ENCODE peak calls at places on chromosomes 6 and 20, in nine cellular contexts. One of them, this sample, is unnamed.

GRCh38 chr6:760982-761955 is 68.3 kb upstream of the EXOC2 start:
- DNase-seq in HepG2: no peak
- DNase-seq in PC-9: no peak
- DNase-seq in IMR-90: no peak
- DNase-seq in mammary epithelial cell: no peak
- DNase-seq in astrocyte: no peak
- DNase-seq in A549: no peak
- DNase-seq in SK-N-SH: peak
- DNase-seq in PC-3: peak
- DNase-seq in this sample: no peak

GRCh38 chr6:36247691-36248090 is 22.2 kb upstream of the PNPLA1 start:
- DNase-seq in IMR-90: peak
- DNase-seq in PC-3: peak
- DNase-seq in astrocyte: peak
- DNase-seq in SK-N-SH: no peak
- DNase-seq in mammary epithelial cell: no peak
- DNase-seq in A549: no peak
- DNase-seq in HepG2: no peak
- DNase-seq in PC-9: no peak
- DNase-seq in this sample: no peak

GRCh38 chr20:23937303-23938117 is 51.1 kb downstream of the GGTLC1 start:
- DNase-seq in PC-3: peak
- DNase-seq in mammary epithelial cell: peak
- DNase-seq in HepG2: peak
- DNase-seq in PC-9: peak
- DNase-seq in A549: peak
- DNase-seq in IMR-90: peak
- DNase-seq in SK-N-SH: peak
- DNase-seq in astrocyte: no peak
- DNase-seq in this sample: peak

GRCh38 chr20:44343162-44343675 is 6.4 kb downstream of the R3HDML start:
- DNase-seq in PC-3: no peak
- DNase-seq in astrocyte: no peak
- DNase-seq in HepG2: no peak
- DNase-seq in PC-9: no peak
- DNase-seq in mammary epithelial cell: no peak
- DNase-seq in IMR-90: no peak
- DNase-seq in SK-N-SH: no peak
- DNase-seq in A549: no peak
- DNase-seq in this sample: no peak

GRCh38 chr20:57983082-57983481 is 245.4 kb downstream of the ANKRD60 start:
- DNase-seq in SK-N-SH: no peak
- DNase-seq in HepG2: no peak
- DNase-seq in PC-9: no peak
- DNase-seq in mammary epithelial cell: no peak
- DNase-seq in astrocyte: no peak
- DNase-seq in PC-3: no peak
- DNase-seq in IMR-90: no peak
- DNase-seq in A549: no peak
- DNase-seq in this sample: no peak

GRCh38 chr20:5864873-5865582 is 85.3 kb downstream of the TRMT6 start:
- DNase-seq in mammary epithelial cell: peak
- DNase-seq in PC-3: peak
- DNase-seq in PC-9: peak
- DNase-seq in astrocyte: peak
- DNase-seq in A549: no peak
- DNase-seq in SK-N-SH: no peak
- DNase-seq in IMR-90: peak
- DNase-seq in HepG2: no peak
- DNase-seq in this sample: no peak

GRCh38 chr6:24581084-24581669 is 64.8 kb downstream of the KIAA0319 start:
- DNase-seq in PC-9: peak
- DNase-seq in astrocyte: peak
- DNase-seq in IMR-90: peak
- DNase-seq in mammary epithelial cell: peak
- DNase-seq in SK-N-SH: peak
- DNase-seq in A549: peak
- DNase-seq in HepG2: peak
- DNase-seq in PC-3: peak
- DNase-seq in this sample: peak

GRCh38 chr6:121971886-121972285 is 427.6 kb upstream of the HSF2 start:
- DNase-seq in PC-9: peak
- DNase-seq in A549: no peak
- DNase-seq in HepG2: no peak
- DNase-seq in PC-3: no peak
- DNase-seq in astrocyte: peak
- DNase-seq in IMR-90: peak
- DNase-seq in SK-N-SH: no peak
- DNase-seq in mammary epithelial cell: peak
- DNase-seq in this sample: no peak

GRCh38 chr6:44735631-44735963 is 348.1 kb downstream of the CDC5L start:
- DNase-seq in astrocyte: peak
- DNase-seq in mammary epithelial cell: peak
- DNase-seq in IMR-90: peak
- DNase-seq in SK-N-SH: no peak
- DNase-seq in PC-9: peak
- DNase-seq in PC-3: peak
- DNase-seq in HepG2: no peak
- DNase-seq in A549: peak
- DNase-seq in this sample: no peak

GRCh38 chr6:39330057-39330456 is 7.6 kb upstream of the KCNK16 start:
- DNase-seq in SK-N-SH: no peak
- DNase-seq in PC-9: no peak
- DNase-seq in PC-3: no peak
- DNase-seq in IMR-90: no peak
- DNase-seq in A549: no peak
- DNase-seq in HepG2: no peak
- DNase-seq in astrocyte: no peak
- DNase-seq in mammary epithelial cell: no peak
- DNase-seq in this sample: no peak

GRCh38 chr6:120913519-120913918 is 420.8 kb downstream of the TBC1D32 start:
- DNase-seq in mammary epithelial cell: no peak
- DNase-seq in astrocyte: no peak
- DNase-seq in IMR-90: no peak
- DNase-seq in A549: no peak
- DNase-seq in PC-9: no peak
- DNase-seq in HepG2: no peak
- DNase-seq in PC-3: no peak
- DNase-seq in SK-N-SH: no peak
- DNase-seq in this sample: no peak

GRCh38 chr20:53032021-53033001 is 60.2 kb downstream of the TSHZ2 start:
- DNase-seq in astrocyte: peak
- DNase-seq in HepG2: no peak
- DNase-seq in IMR-90: peak
- DNase-seq in mammary epithelial cell: peak
- DNase-seq in A549: no peak
- DNase-seq in PC-9: no peak
- DNase-seq in PC-3: no peak
- DNase-seq in SK-N-SH: no peak
- DNase-seq in this sample: no peak

GRCh38 chr6:122400121-122400450 is 634 bp downstream of the HSF2 start:
- DNase-seq in SK-N-SH: no peak
- DNase-seq in HepG2: peak
- DNase-seq in astrocyte: peak
- DNase-seq in mammary epithelial cell: no peak
- DNase-seq in A549: peak
- DNase-seq in IMR-90: no peak
- DNase-seq in PC-9: no peak
- DNase-seq in PC-3: no peak
- DNase-seq in this sample: no peak

GRCh38 chr6:4776493-4776966 is 326 bp downstream of the CDYL start:
- DNase-seq in HepG2: peak
- DNase-seq in A549: no peak
- DNase-seq in PC-9: no peak
- DNase-seq in mammary epithelial cell: no peak
- DNase-seq in SK-N-SH: peak
- DNase-seq in IMR-90: no peak
- DNase-seq in astrocyte: no peak
- DNase-seq in PC-3: no peak
- DNase-seq in this sample: peak

GRCh38 chr6:71460933-71461332 is 172.3 kb downstream of the OGFRL1 start:
- DNase-seq in HepG2: no peak
- DNase-seq in PC-3: peak
- DNase-seq in PC-9: no peak
- DNase-seq in A549: no peak
- DNase-seq in IMR-90: peak
- DNase-seq in mammary epithelial cell: peak
- DNase-seq in SK-N-SH: no peak
- DNase-seq in astrocyte: peak
- DNase-seq in this sample: no peak

GRCh38 chr6:14476793-14477531 is 359.4 kb downstream of the CD83 start:
- DNase-seq in PC-9: no peak
- DNase-seq in mammary epithelial cell: no peak
- DNase-seq in HepG2: no peak
- DNase-seq in astrocyte: peak
- DNase-seq in IMR-90: peak
- DNase-seq in SK-N-SH: no peak
- DNase-seq in A549: peak
- DNase-seq in PC-3: no peak
- DNase-seq in this sample: no peak

GRCh38 chr20:23417861-23418260 is 3.4 kb downstream of the NAPB start:
- DNase-seq in astrocyte: no peak
- DNase-seq in mammary epithelial cell: no peak
- DNase-seq in IMR-90: no peak
- DNase-seq in PC-3: no peak
- DNase-seq in A549: no peak
- DNase-seq in PC-9: no peak
- DNase-seq in HepG2: no peak
- DNase-seq in SK-N-SH: no peak
- DNase-seq in this sample: no peak

GRCh38 chr20:10524643-10525042 is 89.5 kb downstream of the SLX4IP start:
- DNase-seq in A549: peak
- DNase-seq in IMR-90: no peak
- DNase-seq in astrocyte: peak
- DNase-seq in PC-3: peak
- DNase-seq in mammary epithelial cell: peak
- DNase-seq in HepG2: no peak
- DNase-seq in PC-9: peak
- DNase-seq in SK-N-SH: no peak
- DNase-seq in this sample: no peak

DNA sequence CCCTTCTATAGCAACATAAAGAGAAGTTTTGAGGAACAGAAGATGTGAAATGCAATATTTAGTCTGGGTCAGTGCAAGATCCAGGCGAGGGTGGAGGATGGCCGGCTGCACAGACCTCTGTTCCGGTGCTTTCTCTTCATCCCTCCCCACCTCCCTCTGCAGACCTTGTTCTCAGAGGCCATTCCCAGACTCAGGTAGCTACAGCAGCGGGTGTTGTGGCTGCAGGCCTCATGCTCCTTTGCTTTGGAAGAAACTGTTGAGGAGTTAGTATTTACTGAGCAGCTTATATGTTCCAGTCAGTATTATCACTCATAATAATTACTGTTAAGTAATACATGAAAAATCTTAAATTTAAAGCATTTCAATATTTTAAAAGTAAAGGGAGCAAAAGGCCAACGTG is 1.7 kb downstream of the BTN3A3 start:
- DNase-seq in SK-N-SH: no peak
- DNase-seq in mammary epithelial cell: no peak
- DNase-seq in IMR-90: no peak
- DNase-seq in astrocyte: no peak
- DNase-seq in PC-9: no peak
- DNase-seq in HepG2: no peak
- DNase-seq in A549: no peak
- DNase-seq in PC-3: no peak
- DNase-seq in this sample: no peak
- H3K4me2 ChIP-seq in SK-N-SH: peak
- H3K4me2 ChIP-seq in mammary epithelial cell: no peak
- H3K4me2 ChIP-seq in IMR-90: peak
- H3K4me2 ChIP-seq in astrocyte: peak
- H3K4me2 ChIP-seq in PC-9: no peak
- H3K4me2 ChIP-seq in HepG2: no peak
- H3K4me2 ChIP-seq in A549: no peak
- H3K4me2 ChIP-seq in PC-3: peak
- H3K4me2 ChIP-seq in this sample: no peak

GRCh38 chr6:151325075-151326050 is 66.0 kb downstream of the ZBTB2 start:
- DNase-seq in IMR-90: peak
- DNase-seq in PC-3: peak
- DNase-seq in mammary epithelial cell: peak
- DNase-seq in SK-N-SH: peak
- DNase-seq in A549: peak
- DNase-seq in PC-9: peak
- DNase-seq in HepG2: peak
- DNase-seq in astrocyte: peak
- DNase-seq in this sample: peak

GRCh38 chr6:151330130-151330715 is 61.1 kb downstream of the ZBTB2 start:
- DNase-seq in IMR-90: peak
- DNase-seq in mammary epithelial cell: no peak
- DNase-seq in PC-3: no peak
- DNase-seq in PC-9: no peak
- DNase-seq in A549: no peak
- DNase-seq in HepG2: no peak
- DNase-seq in SK-N-SH: peak
- DNase-seq in astrocyte: peak
- DNase-seq in this sample: no peak

GRCh38 chr6:151324079-151324825 is 67.1 kb downstream of the ZBTB2 start:
- DNase-seq in A549: peak
- DNase-seq in SK-N-SH: peak
- DNase-seq in PC-9: peak
- DNase-seq in PC-3: peak
- DNase-seq in IMR-90: peak
- DNase-seq in mammary epithelial cell: peak
- DNase-seq in HepG2: peak
- DNase-seq in astrocyte: peak
- DNase-seq in this sample: peak

GRCh38 chr6:151322570-151322969 is 68.8 kb downstream of the ZBTB2 start:
- DNase-seq in mammary epithelial cell: peak
- DNase-seq in astrocyte: no peak
- DNase-seq in SK-N-SH: no peak
- DNase-seq in IMR-90: no peak
- DNase-seq in PC-3: peak
- DNase-seq in PC-9: no peak
- DNase-seq in A549: no peak
- DNase-seq in HepG2: peak
- DNase-seq in this sample: no peak

GRCh38 chr6:151327079-151327478 is 64.3 kb downstream of the ZBTB2 start:
- DNase-seq in A549: no peak
- DNase-seq in PC-9: no peak
- DNase-seq in SK-N-SH: no peak
- DNase-seq in mammary epithelial cell: no peak
- DNase-seq in PC-3: no peak
- DNase-seq in IMR-90: no peak
- DNase-seq in astrocyte: no peak
- DNase-seq in HepG2: no peak
- DNase-seq in this sample: no peak
- H3K4me2 ChIP-seq in A549: peak
- H3K4me2 ChIP-seq in PC-9: peak
- H3K4me2 ChIP-seq in SK-N-SH: peak
- H3K4me2 ChIP-seq in mammary epithelial cell: no peak
- H3K4me2 ChIP-seq in PC-3: peak
- H3K4me2 ChIP-seq in IMR-90: no peak
- H3K4me2 ChIP-seq in astrocyte: peak
- H3K4me2 ChIP-seq in HepG2: no peak
- H3K4me2 ChIP-seq in this sample: no peak

GRCh38 chr6:75202676-75203131 is 3.1 kb downstream of the COL12A1 start:
- DNase-seq in A549: no peak
- DNase-seq in mammary epithelial cell: peak
- DNase-seq in HepG2: no peak
- DNase-seq in PC-3: no peak
- DNase-seq in SK-N-SH: peak
- DNase-seq in astrocyte: peak
- DNase-seq in IMR-90: peak
- DNase-seq in PC-9: no peak
- DNase-seq in this sample: peak
- H3K4me2 ChIP-seq in A549: no peak
- H3K4me2 ChIP-seq in mammary epithelial cell: peak
- H3K4me2 ChIP-seq in HepG2: no peak
- H3K4me2 ChIP-seq in PC-3: no peak
- H3K4me2 ChIP-seq in SK-N-SH: no peak
- H3K4me2 ChIP-seq in astrocyte: peak
- H3K4me2 ChIP-seq in IMR-90: peak
- H3K4me2 ChIP-seq in PC-9: no peak
- H3K4me2 ChIP-seq in this sample: peak

GRCh38 chr6:28884423-28885148 is 39.2 kb downstream of the TRIM27 start:
- DNase-seq in PC-9: no peak
- DNase-seq in A549: no peak
- DNase-seq in PC-3: no peak
- DNase-seq in IMR-90: no peak
- DNase-seq in mammary epithelial cell: no peak
- DNase-seq in HepG2: peak
- DNase-seq in SK-N-SH: peak
- DNase-seq in astrocyte: no peak
- DNase-seq in this sample: no peak
- H3K4me2 ChIP-seq in PC-9: no peak
- H3K4me2 ChIP-seq in A549: no peak
- H3K4me2 ChIP-seq in PC-3: no peak
- H3K4me2 ChIP-seq in IMR-90: no peak
- H3K4me2 ChIP-seq in mammary epithelial cell: no peak
- H3K4me2 ChIP-seq in HepG2: peak
- H3K4me2 ChIP-seq in SK-N-SH: no peak
- H3K4me2 ChIP-seq in astrocyte: no peak
- H3K4me2 ChIP-seq in this sample: no peak